ENCODE peak calls at places on chromosomes 12 and 14, in ten cellular contexts. One of them, this sample, is unnamed.

GRCh38 chr12:65565601-65566560 is 258.4 kb upstream of the HMGA2 start:
- DNase-seq in amniotic stem cell: peak
- DNase-seq in naive thymus-derived CD8-positive, alpha-beta T cell: no peak
- DNase-seq in stimulated activated CD4-positive, alpha-beta T cell treated with anti-CD3 and anti-CD28 coated beads, Interleukin-12 subunit alpha, Interleukin-12 subunit beta, amount 100 ng/mL, for 4 hours: no peak
- DNase-seq in T follicular helper cell: no peak
- DNase-seq in NCI-H1105: no peak
- DNase-seq in T-helper 9 cell: no peak
- DNase-seq in activated CD4-positive, alpha-beta T cell treated with anti-CD3 and anti-CD28 coated beads, Interleukin-2, amount 50 U/mL, for 1 hour: no peak
- DNase-seq in H9: no peak
- DNase-seq in CD8-positive, alpha-beta T cell: no peak
- DNase-seq in this sample: no peak

GRCh38 chr14:96711559-96712267 is 85.5 kb upstream of the VRK1 start:
- DNase-seq in amniotic stem cell: no peak
- DNase-seq in H9: peak
- DNase-seq in NCI-H1105: no peak
- DNase-seq in naive thymus-derived CD8-positive, alpha-beta T cell: no peak
- DNase-seq in CD8-positive, alpha-beta T cell: no peak
- DNase-seq in T-helper 9 cell: no peak
- DNase-seq in activated CD4-positive, alpha-beta T cell treated with anti-CD3 and anti-CD28 coated beads, Interleukin-2, amount 50 U/mL, for 1 hour: no peak
- DNase-seq in stimulated activated CD4-positive, alpha-beta T cell treated with anti-CD3 and anti-CD28 coated beads, Interleukin-12 subunit alpha, Interleukin-12 subunit beta, amount 100 ng/mL, for 4 hours: no peak
- DNase-seq in T follicular helper cell: no peak
- DNase-seq in this sample: no peak

GRCh38 chr12:38713294-38713693 is 192.1 kb downstream of the CPNE8 start:
- DNase-seq in activated CD4-positive, alpha-beta T cell treated with anti-CD3 and anti-CD28 coated beads, Interleukin-2, amount 50 U/mL, for 1 hour: no peak
- DNase-seq in stimulated activated CD4-positive, alpha-beta T cell treated with anti-CD3 and anti-CD28 coated beads, Interleukin-12 subunit alpha, Interleukin-12 subunit beta, amount 100 ng/mL, for 4 hours: no peak
- DNase-seq in amniotic stem cell: no peak
- DNase-seq in naive thymus-derived CD8-positive, alpha-beta T cell: no peak
- DNase-seq in CD8-positive, alpha-beta T cell: no peak
- DNase-seq in H9: no peak
- DNase-seq in NCI-H1105: no peak
- DNase-seq in T follicular helper cell: no peak
- DNase-seq in T-helper 9 cell: no peak
- DNase-seq in this sample: no peak

GRCh38 chr14:89720741-89721315 is 233.7 kb downstream of the EFCAB11 start:
- DNase-seq in CD8-positive, alpha-beta T cell: peak
- DNase-seq in activated CD4-positive, alpha-beta T cell treated with anti-CD3 and anti-CD28 coated beads, Interleukin-2, amount 50 U/mL, for 1 hour: peak
- DNase-seq in T follicular helper cell: peak
- DNase-seq in stimulated activated CD4-positive, alpha-beta T cell treated with anti-CD3 and anti-CD28 coated beads, Interleukin-12 subunit alpha, Interleukin-12 subunit beta, amount 100 ng/mL, for 4 hours: peak
- DNase-seq in T-helper 9 cell: peak
- DNase-seq in amniotic stem cell: no peak
- DNase-seq in NCI-H1105: no peak
- DNase-seq in H9: peak
- DNase-seq in naive thymus-derived CD8-positive, alpha-beta T cell: peak
- DNase-seq in this sample: no peak

GRCh38 chr14:54191846-54192245 is 205.0 kb upstream of the CDKN3 start:
- DNase-seq in CD8-positive, alpha-beta T cell: no peak
- DNase-seq in H9: no peak
- DNase-seq in NCI-H1105: no peak
- DNase-seq in T follicular helper cell: no peak
- DNase-seq in amniotic stem cell: no peak
- DNase-seq in T-helper 9 cell: no peak
- DNase-seq in naive thymus-derived CD8-positive, alpha-beta T cell: no peak
- DNase-seq in stimulated activated CD4-positive, alpha-beta T cell treated with anti-CD3 and anti-CD28 coated beads, Interleukin-12 subunit alpha, Interleukin-12 subunit beta, amount 100 ng/mL, for 4 hours: no peak
- DNase-seq in activated CD4-positive, alpha-beta T cell treated with anti-CD3 and anti-CD28 coated beads, Interleukin-2, amount 50 U/mL, for 1 hour: no peak
- DNase-seq in this sample: no peak

GRCh38 chr14:103207038-103207403 is 83.8 kb downstream of the TNFAIP2 start:
- DNase-seq in naive thymus-derived CD8-positive, alpha-beta T cell: no peak
- DNase-seq in stimulated activated CD4-positive, alpha-beta T cell treated with anti-CD3 and anti-CD28 coated beads, Interleukin-12 subunit alpha, Interleukin-12 subunit beta, amount 100 ng/mL, for 4 hours: no peak
- DNase-seq in NCI-H1105: no peak
- DNase-seq in CD8-positive, alpha-beta T cell: no peak
- DNase-seq in H9: peak
- DNase-seq in activated CD4-positive, alpha-beta T cell treated with anti-CD3 and anti-CD28 coated beads, Interleukin-2, amount 50 U/mL, for 1 hour: no peak
- DNase-seq in amniotic stem cell: no peak
- DNase-seq in T follicular helper cell: no peak
- DNase-seq in T-helper 9 cell: no peak
- DNase-seq in this sample: no peak

GRCh38 chr14:29536886-29537511 is 390.6 kb downstream of the PRKD1 start:
- DNase-seq in activated CD4-positive, alpha-beta T cell treated with anti-CD3 and anti-CD28 coated beads, Interleukin-2, amount 50 U/mL, for 1 hour: no peak
- DNase-seq in amniotic stem cell: no peak
- DNase-seq in H9: no peak
- DNase-seq in T-helper 9 cell: no peak
- DNase-seq in naive thymus-derived CD8-positive, alpha-beta T cell: no peak
- DNase-seq in CD8-positive, alpha-beta T cell: no peak
- DNase-seq in T follicular helper cell: no peak
- DNase-seq in NCI-H1105: peak
- DNase-seq in stimulated activated CD4-positive, alpha-beta T cell treated with anti-CD3 and anti-CD28 coated beads, Interleukin-12 subunit alpha, Interleukin-12 subunit beta, amount 100 ng/mL, for 4 hours: no peak
- DNase-seq in this sample: no peak

GRCh38 chr14:94138256-94138655 is 8.9 kb upstream of the IFI27L2 start:
- DNase-seq in T follicular helper cell: no peak
- DNase-seq in amniotic stem cell: no peak
- DNase-seq in stimulated activated CD4-positive, alpha-beta T cell treated with anti-CD3 and anti-CD28 coated beads, Interleukin-12 subunit alpha, Interleukin-12 subunit beta, amount 100 ng/mL, for 4 hours: no peak
- DNase-seq in CD8-positive, alpha-beta T cell: no peak
- DNase-seq in naive thymus-derived CD8-positive, alpha-beta T cell: no peak
- DNase-seq in T-helper 9 cell: no peak
- DNase-seq in NCI-H1105: peak
- DNase-seq in H9: no peak
- DNase-seq in activated CD4-positive, alpha-beta T cell treated with anti-CD3 and anti-CD28 coated beads, Interleukin-2, amount 50 U/mL, for 1 hour: no peak
- DNase-seq in this sample: no peak

GRCh38 chr12:12194206-12194605 is 72.6 kb downstream of the LRP6 start:
- DNase-seq in stimulated activated CD4-positive, alpha-beta T cell treated with anti-CD3 and anti-CD28 coated beads, Interleukin-12 subunit alpha, Interleukin-12 subunit beta, amount 100 ng/mL, for 4 hours: no peak
- DNase-seq in amniotic stem cell: no peak
- DNase-seq in NCI-H1105: no peak
- DNase-seq in T-helper 9 cell: no peak
- DNase-seq in T follicular helper cell: no peak
- DNase-seq in H9: no peak
- DNase-seq in CD8-positive, alpha-beta T cell: no peak
- DNase-seq in activated CD4-positive, alpha-beta T cell treated with anti-CD3 and anti-CD28 coated beads, Interleukin-2, amount 50 U/mL, for 1 hour: no peak
- DNase-seq in naive thymus-derived CD8-positive, alpha-beta T cell: no peak
- DNase-seq in this sample: no peak

GRCh38 chr12:78793491-78793890 is 71.1 kb upstream of the SYT1 start:
- DNase-seq in stimulated activated CD4-positive, alpha-beta T cell treated with anti-CD3 and anti-CD28 coated beads, Interleukin-12 subunit alpha, Interleukin-12 subunit beta, amount 100 ng/mL, for 4 hours: no peak
- DNase-seq in amniotic stem cell: no peak
- DNase-seq in naive thymus-derived CD8-positive, alpha-beta T cell: no peak
- DNase-seq in NCI-H1105: no peak
- DNase-seq in T-helper 9 cell: no peak
- DNase-seq in T follicular helper cell: no peak
- DNase-seq in activated CD4-positive, alpha-beta T cell treated with anti-CD3 and anti-CD28 coated beads, Interleukin-2, amount 50 U/mL, for 1 hour: no peak
- DNase-seq in H9: no peak
- DNase-seq in CD8-positive, alpha-beta T cell: no peak
- DNase-seq in this sample: no peak

GRCh38 chr14:68495638-68496114 is 297.2 kb downstream of the ZFP36L1 start:
- DNase-seq in T-helper 9 cell: no peak
- DNase-seq in H9: no peak
- DNase-seq in NCI-H1105: no peak
- DNase-seq in T follicular helper cell: no peak
- DNase-seq in CD8-positive, alpha-beta T cell: no peak
- DNase-seq in amniotic stem cell: no peak
- DNase-seq in stimulated activated CD4-positive, alpha-beta T cell treated with anti-CD3 and anti-CD28 coated beads, Interleukin-12 subunit alpha, Interleukin-12 subunit beta, amount 100 ng/mL, for 4 hours: no peak
- DNase-seq in naive thymus-derived CD8-positive, alpha-beta T cell: no peak
- DNase-seq in activated CD4-positive, alpha-beta T cell treated with anti-CD3 and anti-CD28 coated beads, Interleukin-2, amount 50 U/mL, for 1 hour: no peak
- DNase-seq in this sample: no peak

GRCh38 chr14:50924848-50925247 is 19.4 kb downstream of the PYGL start:
- DNase-seq in T follicular helper cell: no peak
- DNase-seq in amniotic stem cell: no peak
- DNase-seq in naive thymus-derived CD8-positive, alpha-beta T cell: no peak
- DNase-seq in NCI-H1105: no peak
- DNase-seq in stimulated activated CD4-positive, alpha-beta T cell treated with anti-CD3 and anti-CD28 coated beads, Interleukin-12 subunit alpha, Interleukin-12 subunit beta, amount 100 ng/mL, for 4 hours: no peak
- DNase-seq in CD8-positive, alpha-beta T cell: no peak
- DNase-seq in activated CD4-positive, alpha-beta T cell treated with anti-CD3 and anti-CD28 coated beads, Interleukin-2, amount 50 U/mL, for 1 hour: no peak
- DNase-seq in H9: no peak
- DNase-seq in T-helper 9 cell: no peak
- DNase-seq in this sample: no peak

GRCh38 chr12:4034926-4035325 is 161.7 kb upstream of the PARP11 start:
- DNase-seq in stimulated activated CD4-positive, alpha-beta T cell treated with anti-CD3 and anti-CD28 coated beads, Interleukin-12 subunit alpha, Interleukin-12 subunit beta, amount 100 ng/mL, for 4 hours: no peak
- DNase-seq in activated CD4-positive, alpha-beta T cell treated with anti-CD3 and anti-CD28 coated beads, Interleukin-2, amount 50 U/mL, for 1 hour: no peak
- DNase-seq in CD8-positive, alpha-beta T cell: no peak
- DNase-seq in T follicular helper cell: no peak
- DNase-seq in naive thymus-derived CD8-positive, alpha-beta T cell: no peak
- DNase-seq in T-helper 9 cell: no peak
- DNase-seq in H9: no peak
- DNase-seq in NCI-H1105: no peak
- DNase-seq in amniotic stem cell: no peak
- DNase-seq in this sample: no peak

GRCh38 chr14:24851837-24852236 is 198.1 kb downstream of the STXBP6 start:
- DNase-seq in amniotic stem cell: no peak
- DNase-seq in activated CD4-positive, alpha-beta T cell treated with anti-CD3 and anti-CD28 coated beads, Interleukin-2, amount 50 U/mL, for 1 hour: no peak
- DNase-seq in T-helper 9 cell: no peak
- DNase-seq in CD8-positive, alpha-beta T cell: no peak
- DNase-seq in H9: no peak
- DNase-seq in naive thymus-derived CD8-positive, alpha-beta T cell: no peak
- DNase-seq in NCI-H1105: no peak
- DNase-seq in T follicular helper cell: no peak
- DNase-seq in stimulated activated CD4-positive, alpha-beta T cell treated with anti-CD3 and anti-CD28 coated beads, Interleukin-12 subunit alpha, Interleukin-12 subunit beta, amount 100 ng/mL, for 4 hours: no peak
- DNase-seq in this sample: no peak

GRCh38 chr14:94088516-94088915 is 7.4 kb downstream of the IFI27L1 start:
- DNase-seq in stimulated activated CD4-positive, alpha-beta T cell treated with anti-CD3 and anti-CD28 coated beads, Interleukin-12 subunit alpha, Interleukin-12 subunit beta, amount 100 ng/mL, for 4 hours: no peak
- DNase-seq in H9: no peak
- DNase-seq in amniotic stem cell: no peak
- DNase-seq in NCI-H1105: no peak
- DNase-seq in T-helper 9 cell: no peak
- DNase-seq in naive thymus-derived CD8-positive, alpha-beta T cell: no peak
- DNase-seq in activated CD4-positive, alpha-beta T cell treated with anti-CD3 and anti-CD28 coated beads, Interleukin-2, amount 50 U/mL, for 1 hour: no peak
- DNase-seq in T follicular helper cell: no peak
- DNase-seq in CD8-positive, alpha-beta T cell: no peak
- DNase-seq in this sample: no peak

GRCh38 chr14:68659021-68659931 is 133.6 kb downstream of the ZFP36L1 start:
- DNase-seq in H9: peak
- DNase-seq in amniotic stem cell: no peak
- DNase-seq in stimulated activated CD4-positive, alpha-beta T cell treated with anti-CD3 and anti-CD28 coated beads, Interleukin-12 subunit alpha, Interleukin-12 subunit beta, amount 100 ng/mL, for 4 hours: no peak
- DNase-seq in activated CD4-positive, alpha-beta T cell treated with anti-CD3 and anti-CD28 coated beads, Interleukin-2, amount 50 U/mL, for 1 hour: no peak
- DNase-seq in T-helper 9 cell: no peak
- DNase-seq in NCI-H1105: no peak
- DNase-seq in naive thymus-derived CD8-positive, alpha-beta T cell: no peak
- DNase-seq in CD8-positive, alpha-beta T cell: no peak
- DNase-seq in T follicular helper cell: no peak
- DNase-seq in this sample: no peak

GRCh38 chr12:27787559-27787958 is 7.5 kb upstream of the MANSC4 start:
- DNase-seq in stimulated activated CD4-positive, alpha-beta T cell treated with anti-CD3 and anti-CD28 coated beads, Interleukin-12 subunit alpha, Interleukin-12 subunit beta, amount 100 ng/mL, for 4 hours: no peak
- DNase-seq in T-helper 9 cell: no peak
- DNase-seq in T follicular helper cell: no peak
- DNase-seq in amniotic stem cell: no peak
- DNase-seq in activated CD4-positive, alpha-beta T cell treated with anti-CD3 and anti-CD28 coated beads, Interleukin-2, amount 50 U/mL, for 1 hour: no peak
- DNase-seq in CD8-positive, alpha-beta T cell: no peak
- DNase-seq in NCI-H1105: no peak
- DNase-seq in H9: no peak
- DNase-seq in naive thymus-derived CD8-positive, alpha-beta T cell: no peak
- DNase-seq in this sample: no peak

GRCh38 chr12:95411466-95411865 is 62.5 kb upstream of the METAP2 start:
- DNase-seq in T-helper 9 cell: no peak
- DNase-seq in T follicular helper cell: no peak
- DNase-seq in activated CD4-positive, alpha-beta T cell treated with anti-CD3 and anti-CD28 coated beads, Interleukin-2, amount 50 U/mL, for 1 hour: no peak
- DNase-seq in naive thymus-derived CD8-positive, alpha-beta T cell: no peak
- DNase-seq in amniotic stem cell: no peak
- DNase-seq in NCI-H1105: no peak
- DNase-seq in H9: no peak
- DNase-seq in CD8-positive, alpha-beta T cell: no peak
- DNase-seq in stimulated activated CD4-positive, alpha-beta T cell treated with anti-CD3 and anti-CD28 coated beads, Interleukin-12 subunit alpha, Interleukin-12 subunit beta, amount 100 ng/mL, for 4 hours: no peak
- DNase-seq in this sample: no peak

GRCh38 chr12:19884081-19884480 is 444.8 kb downstream of the AEBP2 start:
- DNase-seq in T-helper 9 cell: no peak
- DNase-seq in stimulated activated CD4-positive, alpha-beta T cell treated with anti-CD3 and anti-CD28 coated beads, Interleukin-12 subunit alpha, Interleukin-12 subunit beta, amount 100 ng/mL, for 4 hours: no peak
- DNase-seq in H9: no peak
- DNase-seq in NCI-H1105: no peak
- DNase-seq in T follicular helper cell: no peak
- DNase-seq in CD8-positive, alpha-beta T cell: no peak
- DNase-seq in naive thymus-derived CD8-positive, alpha-beta T cell: no peak
- DNase-seq in activated CD4-positive, alpha-beta T cell treated with anti-CD3 and anti-CD28 coated beads, Interleukin-2, amount 50 U/mL, for 1 hour: no peak
- DNase-seq in amniotic stem cell: no peak
- DNase-seq in this sample: no peak

GRCh38 chr14:34081576-34082136 is 130.8 kb upstream of the EGLN3 start:
- DNase-seq in CD8-positive, alpha-beta T cell: no peak
- DNase-seq in naive thymus-derived CD8-positive, alpha-beta T cell: no peak
- DNase-seq in T-helper 9 cell: no peak
- DNase-seq in T follicular helper cell: no peak
- DNase-seq in amniotic stem cell: no peak
- DNase-seq in NCI-H1105: peak
- DNase-seq in stimulated activated CD4-positive, alpha-beta T cell treated with anti-CD3 and anti-CD28 coated beads, Interleukin-12 subunit alpha, Interleukin-12 subunit beta, amount 100 ng/mL, for 4 hours: no peak
- DNase-seq in activated CD4-positive, alpha-beta T cell treated with anti-CD3 and anti-CD28 coated beads, Interleukin-2, amount 50 U/mL, for 1 hour: no peak
- DNase-seq in H9: no peak
- DNase-seq in this sample: no peak